ENCODE peak calls at places on chromosomes 5 and 9, in five cellular contexts. T, S, U, R and Z are unnamed samples.
A peak's percentile ranks its signal among the peaks of the same experiment; 100 is the strongest.

GRCh38 chr9:106419737-106420136 is 443.2 kb upstream of the ZNF462 start:
- DNase-seq in T (no peak), S (peak; percentile 16), U (no peak), R (no peak), Z (no peak)

GRCh38 chr5:10304932-10305331 is 2.8 kb downstream of the CMBL start:
- DNase-seq in T (no peak), S (no peak), U (no peak), R (no peak), Z (no peak)

GRCh38 chr9:80061940-80062339 is 490.2 kb downstream of the TLE4 start:
- DNase-seq in T (peak; percentile 65), S (peak; percentile 96), U (no peak), R (peak; percentile 33), Z (peak; percentile 97)

GRCh38 chr5:139864716-139865483 is 69.3 kb downstream of the PSD2 start:
- DNase-seq in T (no peak), S (no peak), U (no peak), R (no peak), Z (no peak)

GRCh38 chr5:54722846-54723433 is 205.4 kb downstream of the SNX18 start:
- DNase-seq in T (no peak), S (no peak), U (no peak), R (no peak), Z (peak; percentile 45)

GRCh38 chr5:177271113-177271512 is 32.4 kb downstream of the RAB24 start:
- DNase-seq in T (no peak), S (no peak), U (no peak), R (no peak), Z (no peak)

GRCh38 chr9:136719212-136719880 is 7.0 kb downstream of the DIPK1B start:
- DNase-seq in T (no peak), S (no peak), U (no peak), R (no peak), Z (no peak)

GRCh38 chr9:19409406-19410194 is 791 bp downstream of the ACER2 start:
- DNase-seq in T (no peak), S (no peak), U (peak; percentile 35), R (peak; percentile 66), Z (no peak)

GRCh38 chr9:130112244-130113151 is 58.8 kb downstream of the GPR107 start:
- DNase-seq in T (no peak), S (peak; percentile 21), U (no peak), R (peak; percentile 76), Z (no peak)

GRCh38 chr9:78856144-78856543 is 559.2 kb downstream of the PSAT1 start:
- DNase-seq in T (no peak), S (peak; percentile 80), U (no peak), R (no peak), Z (peak; percentile 35)

GRCh38 chr9:127397722-127398647 is 1.0 kb downstream of the SLC2A8 start:
- DNase-seq in T (no peak), S (no peak), U (peak; percentile 60), R (peak; percentile 74), Z (peak; percentile 12)

GRCh38 chr5:166188482-166188881 is 2103.0 kb upstream of the WWC1 start:
- DNase-seq in T (no peak), S (no peak), U (no peak), R (no peak), Z (no peak)

GRCh38 chr5:114237766-114238165 is 124.1 kb upstream of the KCNN2 start:
- DNase-seq in T (peak; percentile 25), S (peak; percentile 93), U (no peak), R (no peak), Z (peak; percentile 99)

GRCh38 chr9:4891674-4892073 is 93.4 kb upstream of the JAK2 start:
- DNase-seq in T (no peak), S (no peak), U (no peak), R (no peak), Z (no peak)

GRCh38 chr9:7500521-7500920 is 299.1 kb downstream of the DMAC1 start:
- DNase-seq in T (no peak), S (no peak), U (no peak), R (no peak), Z (no peak)

GRCh38 chr5:174295736-174296481 is 250.4 kb downstream of the NSG2 start:
- DNase-seq in T (no peak), S (peak; percentile 11), U (no peak), R (no peak), Z (no peak)

GRCh38 chr5:172010278-172010677 is 3.8 kb upstream of the FBXW11 start:
- DNase-seq in T (no peak), S (peak; percentile 22), U (no peak), R (no peak), Z (no peak)
- TF ChIP-seq CTCF in T (peak; percentile 19), S (no peak), U (peak; percentile 26), R (no peak), Z (no peak)

DNA sequence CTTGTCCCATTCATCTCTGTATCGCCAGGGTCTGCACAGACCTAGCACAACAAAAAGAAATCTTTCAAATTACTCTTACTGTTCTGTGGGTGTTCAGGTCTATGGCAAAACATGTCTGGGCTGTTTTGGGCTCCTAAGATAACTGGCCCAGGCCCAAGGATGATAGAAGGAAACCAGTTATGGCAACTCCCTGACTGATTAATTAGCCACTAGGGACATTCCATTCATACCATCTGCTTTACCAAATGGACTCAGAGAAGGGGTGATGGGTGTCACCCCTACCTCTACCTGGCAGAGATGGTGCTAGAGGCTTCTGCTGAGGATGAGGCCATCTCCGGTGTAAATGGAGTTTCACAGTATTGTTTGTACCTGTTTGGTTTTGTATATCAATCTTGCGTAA is 1.9 kb downstream of the SLC31A2 start:
- DNase-seq in T (no peak), S (no peak), U (no peak), R (no peak), Z (no peak)
- TF ChIP-seq CTCF in T (no peak), S (no peak), U (peak; percentile 4), R (no peak), Z (no peak)

GRCh38 chr9:69065660-69066059 is 30.1 kb downstream of the FXN start:
- DNase-seq in T (no peak), S (no peak), U (no peak), R (no peak), Z (no peak)

GRCh38 chr9:69058101-69058500 is 22.5 kb downstream of the FXN start:
- DNase-seq in T (no peak), S (no peak), U (no peak), R (no peak), Z (no peak)

GRCh38 chr9:69063839-69064238 is 28.3 kb downstream of the FXN start:
- DNase-seq in T (no peak), S (no peak), U (no peak), R (no peak), Z (no peak)

GRCh38 chr9:69060766-69061165 is 25.2 kb downstream of the FXN start:
- DNase-seq in T (no peak), S (no peak), U (no peak), R (no peak), Z (no peak)

GRCh38 chr9:69062195-69062594 is 26.6 kb downstream of the FXN start:
- DNase-seq in T (no peak), S (no peak), U (no peak), R (no peak), Z (no peak)
- TF ChIP-seq CTCF in T (no peak), S (no peak), U (no peak), R (no peak), Z (no peak)

DNA sequence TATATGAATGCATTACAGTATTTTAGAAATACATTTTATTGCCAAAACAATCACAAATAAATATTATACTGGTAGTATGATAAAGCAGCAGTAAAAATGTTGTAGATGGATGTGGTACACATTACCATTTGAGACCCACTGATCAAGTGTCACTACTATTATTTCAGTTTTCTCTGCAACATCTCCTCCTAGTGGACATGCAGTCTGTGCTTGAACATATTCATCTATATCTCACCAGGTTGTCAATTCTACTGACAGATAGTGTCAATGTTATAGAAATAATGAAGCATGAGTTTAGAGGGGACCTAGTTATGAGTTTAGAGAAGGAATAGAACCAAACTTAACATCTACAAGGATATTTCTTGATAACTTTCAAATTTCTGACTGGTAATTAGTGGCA is 39.2 kb upstream of the ELOVL7 start:
- DNase-seq in T (no peak), S (no peak), U (peak; percentile 29), R (no peak), Z (no peak)
- TF ChIP-seq CTCF in T (peak; percentile 41), S (peak; percentile 40), U (peak; percentile 31), R (peak; percentile 42), Z (peak; percentile 77)

GRCh38 chr9:35835216-35835604 is 6.2 kb downstream of the TMEM8B start:
- DNase-seq in T (no peak), S (no peak), U (no peak), R (no peak), Z (no peak)
- TF ChIP-seq CTCF in T (peak; percentile 18), S (no peak), U (peak; percentile 13), R (no peak), Z (peak; percentile 66)

DNA sequence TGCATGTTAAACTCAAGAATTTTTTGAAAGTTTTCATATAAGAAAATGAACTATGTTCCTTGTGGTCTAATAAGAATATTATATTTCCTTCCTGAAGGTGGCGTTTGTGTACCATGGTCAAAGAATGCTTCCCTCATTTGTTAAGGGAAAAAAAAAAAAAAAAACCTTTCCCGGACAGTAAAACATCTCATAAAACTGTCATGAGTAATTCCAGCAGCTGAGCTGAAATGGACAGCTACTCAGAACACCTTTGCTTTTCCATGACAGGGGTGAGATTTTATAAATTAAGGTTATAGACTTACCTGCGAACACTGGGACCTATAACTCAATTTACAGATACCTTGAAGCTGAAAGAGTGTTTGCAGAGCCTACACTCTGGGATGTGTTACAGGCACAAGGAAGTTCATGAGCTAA is 113.2 kb upstream of the RANBP3L start:
- DNase-seq in T (peak; percentile 38), S (no peak), U (no peak), R (no peak), Z (peak; percentile 51)
- TF ChIP-seq CTCF in T (peak; percentile 30), S (peak; percentile 45), U (peak; percentile 16), R (peak; percentile 71), Z (peak; percentile 86)